ENCODE peak calls at places on chromosomes 7 and 10, in eight cellular contexts. E, X, S, Q, N, Y, Z and C are unnamed samples.
A peak's percentile ranks its signal among the peaks of the same experiment; 100 is the strongest.

GRCh38 chr10:48462482-48463020 is 142.3 kb downstream of the ARHGAP22 start:
- DNase-seq in S (no peak), E (no peak), Y (no peak), Z (no peak), X (no peak), Q (no peak), N (no peak), C (peak; percentile 77)

GRCh38 chr10:34674169-34674568 is 140.9 kb downstream of the PARD3 start:
- DNase-seq in N (no peak), Q (no peak), X (no peak), Y (no peak), Z (no peak), E (no peak), S (no peak), C (no peak)

GRCh38 chr7:144761493-144761892 is 74.4 kb downstream of the TPK1 start:
- DNase-seq in X (peak; percentile 49), Z (no peak), N (no peak), S (no peak), Q (no peak), Y (no peak), E (no peak), C (no peak)

GRCh38 chr7:130845581-130846085 is 111.6 kb upstream of the KLF14 start:
- DNase-seq in Q (no peak), X (no peak), Y (no peak), Z (no peak), S (peak; percentile 89), E (no peak), N (no peak), C (no peak)

GRCh38 chr10:95850791-95851190 is 57.0 kb upstream of the CC2D2B start:
- DNase-seq in X (no peak), N (no peak), Q (no peak), S (no peak), E (no peak), Z (no peak), Y (no peak), C (no peak)

GRCh38 chr7:92988051-92988450 is 129.7 kb downstream of the SAMD9 start:
- DNase-seq in N (peak; percentile 54), X (no peak), S (peak; percentile 78), Y (peak; percentile 7), Z (no peak), E (no peak), Q (no peak), C (no peak)

GRCh38 chr7:117202511-117202910 is 120.3 kb downstream of the WNT2 start:
- DNase-seq in Q (no peak), Y (no peak), Z (no peak), X (no peak), S (peak; percentile 62), N (no peak), E (no peak), C (no peak)

GRCh38 chr7:66418537-66418936 is 210.1 kb upstream of the KCTD7 start:
- DNase-seq in X (no peak), Q (no peak), E (no peak), N (no peak), S (no peak), Z (no peak), Y (no peak), C (no peak)

GRCh38 chr7:143258830-143259229 is 4.4 kb upstream of the GSTK1 start:
- DNase-seq in X (no peak), N (no peak), E (no peak), Q (no peak), Y (no peak), S (peak; percentile 20), Z (no peak), C (no peak)

GRCh38 chr10:86956841-86957448 is 470 bp downstream of the MMRN2 start:
- DNase-seq in X (peak; percentile 40), Z (no peak), Q (no peak), Y (no peak), N (no peak), S (no peak), E (no peak), C (no peak)

GRCh38 chr10:77865585-77866324 is 60.8 kb downstream of the DLG5 start:
- DNase-seq in Y (no peak), Z (no peak), Q (no peak), N (no peak), E (no peak), X (no peak), S (no peak), C (no peak)

GRCh38 chr10:132443605-132443997 is 46.6 kb downstream of the PWWP2B start:
- DNase-seq in Q (no peak), S (peak; percentile 46), Y (no peak), Z (peak; percentile 66), X (peak; percentile 73), E (peak; percentile 73), N (no peak), C (no peak)

GRCh38 chr7:90825779-90826178 is 229.7 kb downstream of the CDK14 start:
- DNase-seq in Q (no peak), E (no peak), N (no peak), S (peak; percentile 80), Z (no peak), Y (no peak), X (no peak), C (no peak)

GRCh38 chr7:131188367-131189339 is 139.0 kb upstream of the MKLN1 start:
- DNase-seq in Q (no peak), Y (peak; percentile 30), N (peak; percentile 28), Z (no peak), X (no peak), E (no peak), S (peak; percentile 98), C (no peak)

GRCh38 chr10:84665211-84665610 is 336.8 kb downstream of the CCSER2 start:
- DNase-seq in N (no peak), X (no peak), S (no peak), E (no peak), Z (no peak), Y (no peak), Q (no peak), C (no peak)

GRCh38 chr7:137579913-137580640 is 236.5 kb upstream of the PTN start:
- DNase-seq in Y (no peak), X (no peak), S (peak; percentile 95), N (no peak), E (no peak), Z (no peak), Q (no peak), C (no peak)

GRCh38 chr10:26157734-26158133 is 58.8 kb upstream of the GAD2 start:
- DNase-seq in Z (no peak), Q (no peak), Y (no peak), N (no peak), S (no peak), X (no peak), E (no peak), C (no peak)

GRCh38 chr10:7130191-7130911 is 280.5 kb downstream of the SFMBT2 start:
- DNase-seq in S (no peak), Q (no peak), N (no peak), Y (no peak), E (no peak), X (no peak), Z (no peak), C (no peak)

GRCh38 chr7:13077466-13077865 is 390.0 kb downstream of the ARL4A start:
- DNase-seq in X (no peak), Z (no peak), N (no peak), Q (no peak), E (no peak), S (peak; percentile 47), Y (no peak), C (no peak)

GRCh38 chr10:95655571-95656290 is 780 bp downstream of the ALDH18A1 start:
- DNase-seq in Z (peak; percentile 19), X (no peak), Y (peak; percentile 10), S (peak; percentile 50), E (no peak), Q (no peak), N (peak; percentile 16), C (no peak)

GRCh38 chr7:137977173-137977572 is 24.7 kb downstream of the CREB3L2 start:
- DNase-seq in X (no peak), Z (no peak), Q (no peak), S (no peak), Y (no peak), N (no peak), E (no peak), C (no peak)

GRCh38 chr10:43128958-43129706 is 9.1 kb upstream of the CSGALNACT2 start:
- DNase-seq in N (no peak), E (no peak), X (no peak), Y (no peak), Q (no peak), Z (peak; percentile 16), S (peak; percentile 98), C (no peak)

GRCh38 chr10:50501899-50502556 is 121.7 kb downstream of the SGMS1 start:
- DNase-seq in X (no peak), Q (no peak), Y (no peak), E (no peak), N (peak; percentile 90), S (no peak), Z (no peak), C (no peak)

GRCh38 chr10:60878224-60878623 is 65.8 kb downstream of the RHOBTB1 start:
- DNase-seq in S (no peak), X (no peak), Z (no peak), N (no peak), Q (no peak), E (no peak), Y (no peak), C (no peak)

GRCh38 chr10:129953541-129954031 is 10.5 kb downstream of the EBF3 start:
- DNase-seq in S (no peak), N (no peak), Q (no peak), E (no peak), Y (no peak), X (no peak), Z (no peak), C (no peak)
- H3K4me1 ChIP-seq in S (peaks cover 2% of the 10 kb centered on the region), N (peaks cover 13% of the 10 kb centered on the region), Q (peaks cover 26% of the 10 kb centered on the region), E (no peaks in the 10 kb centered on the region), Y (peaks cover 5% of the 10 kb centered on the region), X (peaks cover 43% of the 10 kb centered on the region), Z (peaks cover 3% of the 10 kb centered on the region), C (peaks cover 6% of the 10 kb centered on the region)

GRCh38 chr7:81226234-81226633 is 307.4 kb upstream of the SEMA3C start:
- DNase-seq in Y (no peak), S (no peak), Q (no peak), Z (no peak), N (no peak), E (no peak), X (no peak), C (no peak)
- TF ChIP-seq POLR2A in Y (no peak), S (no peak), Q (no peak), Z (no peak), N (no peak), E (no peak), X (no peak), C (no peak)

DNA sequence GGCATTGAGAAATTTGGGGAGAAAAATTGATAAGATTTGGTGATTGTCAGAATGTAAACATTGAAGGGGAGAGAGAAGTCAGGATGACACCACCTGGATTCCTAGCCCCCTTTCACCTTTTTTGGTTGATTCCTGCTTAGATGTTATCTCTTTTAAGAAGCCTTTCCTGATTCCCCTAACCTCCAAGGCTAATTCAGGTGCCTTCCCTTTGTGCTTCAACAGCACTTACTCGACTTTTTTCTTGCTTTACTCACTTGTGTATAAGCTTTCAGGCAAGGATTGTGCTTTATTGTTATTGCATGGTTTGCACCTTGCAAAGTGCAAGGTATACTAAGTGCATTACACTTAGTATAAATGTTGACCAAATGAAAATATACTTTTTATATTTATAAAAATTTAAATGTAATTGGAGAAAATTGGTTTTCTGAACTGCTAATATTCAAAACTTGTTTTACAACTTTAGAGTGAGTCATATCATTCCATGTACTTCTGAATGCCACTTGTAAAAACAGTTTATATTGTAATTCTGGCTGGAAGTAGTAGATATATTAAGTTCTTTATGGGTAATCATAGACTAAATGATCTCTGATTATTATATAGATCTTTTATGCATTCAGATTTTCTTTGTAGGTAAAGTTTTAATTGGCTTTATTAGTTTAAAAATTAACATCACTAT is 13.2 kb downstream of the SHOC2 start:
- DNase-seq in Q (no peak), Y (no peak), N (no peak), S (no peak), Z (no peak), E (no peak), X (no peak), C (no peak)
- H3K27ac ChIP-seq in Q (peak overlapping the region; percentile 33), Y (no peak overlapping the region), N (no peak overlapping the region), S (no peak overlapping the region), Z (no peak overlapping the region), E (no peak overlapping the region), X (peak overlapping the region; percentile 14), C (no peak overlapping the region)

GRCh38 chr7:26653966-26654365 is 210.4 kb downstream of the SKAP2 start:
- DNase-seq in S (no peak), N (no peak), Q (no peak), X (no peak), Y (no peak), E (no peak), Z (no peak), C (no peak)
- H3K4me1 ChIP-seq in S (no peaks in the 10 kb centered on the region), N (no peaks in the 10 kb centered on the region), Q (peaks cover 9% of the 10 kb centered on the region), X (no peaks in the 10 kb centered on the region), Y (no peaks in the 10 kb centered on the region), E (no peaks in the 10 kb centered on the region), Z (no peaks in the 10 kb centered on the region), C (peaks cover 6% of the 10 kb centered on the region)